ENCODE peak calls at places on chromosomes 3 and 15, in four cellular contexts. One of them, this sample, is unnamed.

GRCh38 chr15:70902105-70902504 is 9.5 kb downstream of the LRRC49 start:
- DNase-seq in stimulated activated CD4-positive, alpha-beta T cell treated with anti-CD3 and anti-CD28 coated beads, Interleukin-1b, Interleukin-23, amount 100 ng/mL, for 48 hours: no peak
- DNase-seq in GDM1: no peak
- DNase-seq in progenitor cell of endocrine pancreas: no peak
- DNase-seq in this sample: no peak

GRCh38 chr15:68677996-68678395 is 99.2 kb downstream of the CORO2B start:
- DNase-seq in GDM1: no peak
- DNase-seq in progenitor cell of endocrine pancreas: no peak
- DNase-seq in stimulated activated CD4-positive, alpha-beta T cell treated with anti-CD3 and anti-CD28 coated beads, Interleukin-1b, Interleukin-23, amount 100 ng/mL, for 48 hours: no peak
- DNase-seq in this sample: peak

GRCh38 chr3:182393151-182393550 is 400.2 kb upstream of the ATP11B start:
- DNase-seq in progenitor cell of endocrine pancreas: no peak
- DNase-seq in stimulated activated CD4-positive, alpha-beta T cell treated with anti-CD3 and anti-CD28 coated beads, Interleukin-1b, Interleukin-23, amount 100 ng/mL, for 48 hours: no peak
- DNase-seq in GDM1: no peak
- DNase-seq in this sample: no peak

GRCh38 chr15:70741677-70742293 is 21.6 kb downstream of the UACA start:
- DNase-seq in progenitor cell of endocrine pancreas: no peak
- DNase-seq in GDM1: no peak
- DNase-seq in stimulated activated CD4-positive, alpha-beta T cell treated with anti-CD3 and anti-CD28 coated beads, Interleukin-1b, Interleukin-23, amount 100 ng/mL, for 48 hours: no peak
- DNase-seq in this sample: no peak

GRCh38 chr3:134794950-134795775 is at the start of gene EPHB1:
- DNase-seq in GDM1: peak
- DNase-seq in progenitor cell of endocrine pancreas: peak
- DNase-seq in stimulated activated CD4-positive, alpha-beta T cell treated with anti-CD3 and anti-CD28 coated beads, Interleukin-1b, Interleukin-23, amount 100 ng/mL, for 48 hours: peak
- DNase-seq in this sample: no peak

GRCh38 chr3:33826206-33826605 is 27.8 kb downstream of the PDCD6IP start:
- DNase-seq in GDM1: no peak
- DNase-seq in progenitor cell of endocrine pancreas: no peak
- DNase-seq in stimulated activated CD4-positive, alpha-beta T cell treated with anti-CD3 and anti-CD28 coated beads, Interleukin-1b, Interleukin-23, amount 100 ng/mL, for 48 hours: no peak
- DNase-seq in this sample: no peak

GRCh38 chr3:149421764-149422163 is 44.3 kb upstream of the TM4SF1 start:
- DNase-seq in GDM1: no peak
- DNase-seq in progenitor cell of endocrine pancreas: no peak
- DNase-seq in stimulated activated CD4-positive, alpha-beta T cell treated with anti-CD3 and anti-CD28 coated beads, Interleukin-1b, Interleukin-23, amount 100 ng/mL, for 48 hours: no peak
- DNase-seq in this sample: no peak

GRCh38 chr3:4021162-4021561 is 221.9 kb downstream of the LRRN1 start:
- DNase-seq in stimulated activated CD4-positive, alpha-beta T cell treated with anti-CD3 and anti-CD28 coated beads, Interleukin-1b, Interleukin-23, amount 100 ng/mL, for 48 hours: no peak
- DNase-seq in GDM1: no peak
- DNase-seq in progenitor cell of endocrine pancreas: no peak
- DNase-seq in this sample: no peak

This sample was measured in stimulated activated naive CD4-positive, alpha-beta T cell.